ENCODE peak calls at places on chromosome 21, in seven cellular contexts. I, M, L, T, W, E and D are unnamed samples.

GRCh38 chr21:29163381-29164115 is 33.1 kb downstream of the MAP3K7CL start:
- DNase-seq in E (no peak), L (no peak), T (no peak), W (no peak), I (no peak), M (no peak), D (no peak)

GRCh38 chr21:15444118-15444960 is 285.4 kb upstream of the USP25 start:
- DNase-seq in T (no peak), E (peak; percentile 98), W (no peak), I (no peak), L (no peak), M (no peak), D (peak; percentile 65)

GRCh38 chr21:32728455-32729237 is 833 bp upstream of the SYNJ1 start:
- DNase-seq in I (no peak), L (no peak), T (no peak), E (no peak), W (no peak), M (no peak), D (no peak)

GRCh38 chr21:24045775-24046215 is 1561.5 kb downstream of the MRPL39 start:
- DNase-seq in E (no peak), W (no peak), I (no peak), M (peak; percentile 30), T (no peak), L (no peak), D (no peak)

GRCh38 chr21:37119421-37120218 is 46.6 kb downstream of the TTC3 start:
- DNase-seq in E (peak; percentile 12), L (no peak), M (no peak), I (no peak), T (no peak), W (no peak), D (no peak)

GRCh38 chr21:21921410-21922232 is 923.4 kb downstream of the NCAM2 start:
- DNase-seq in E (no peak), I (no peak), T (no peak), W (no peak), L (peak; percentile 10), M (peak; percentile 16), D (peak; percentile 29)

GRCh38 chr21:28811860-28812259 is 180.8 kb downstream of the LTN1 start:
- DNase-seq in T (no peak), L (no peak), W (no peak), E (no peak), I (no peak), M (no peak), D (no peak)

GRCh38 chr21:45972353-45972715 is 9.2 kb upstream of the COL6A1 start:
- DNase-seq in I (no peak), L (no peak), T (no peak), E (no peak), W (no peak), M (peak; percentile 51), D (no peak)

GRCh38 chr21:46351476-46352155 is 27.7 kb downstream of the PCNT start:
- DNase-seq in W (no peak), M (no peak), T (no peak), L (no peak), E (no peak), I (no peak), D (peak; percentile 82)

GRCh38 chr21:36055551-36055950 is 4.8 kb downstream of the SETD4 start:
- DNase-seq in E (no peak), W (no peak), I (no peak), L (no peak), T (no peak), M (no peak), D (no peak)

GRCh38 chr21:14259669-14260458 is 43.9 kb downstream of the RBM11 start:
- DNase-seq in M (peak; percentile 44), I (peak; percentile 10), T (no peak), E (peak; percentile 39), W (no peak), L (peak; percentile 26), D (peak; percentile 33)

GRCh38 chr21:29943885-29944284 is 4.1 kb upstream of the GRIK1 start:
- DNase-seq in T (no peak), L (no peak), I (no peak), M (peak; percentile 4), E (no peak), W (no peak), D (peak; percentile 36)

GRCh38 chr21:29867796-29868195 is 72.0 kb downstream of the GRIK1 start:
- DNase-seq in M (no peak), I (no peak), W (no peak), T (no peak), E (no peak), L (no peak), D (no peak)

GRCh38 chr21:26087223-26087918 is 83.2 kb downstream of the APP start:
- DNase-seq in T (no peak), W (no peak), I (no peak), L (no peak), E (no peak), M (no peak), D (no peak)

GRCh38 chr21:46307625-46308024 is 16.0 kb downstream of the C21orf58 start:
- DNase-seq in W (no peak), I (no peak), M (no peak), E (no peak), T (no peak), L (no peak), D (no peak)

GRCh38 chr21:45990049-45990711 is 8.6 kb downstream of the COL6A1 start:
- DNase-seq in E (no peak), I (no peak), W (no peak), M (no peak), T (no peak), L (no peak), D (no peak)

GRCh38 chr21:46295996-46296752 is 10.0 kb downstream of the YBEY start:
- DNase-seq in E (peak; percentile 91), L (peak; percentile 68), T (no peak), W (no peak), I (no peak), M (no peak), D (no peak)

GRCh38 chr21:14050121-14050520 is 160.6 kb downstream of the LIPI start:
- DNase-seq in E (no peak), M (no peak), T (no peak), I (no peak), L (no peak), W (no peak), D (no peak)

GRCh38 chr21:33115586-33116541 is 45.9 kb downstream of the OLIG1 start:
- DNase-seq in E (no peak), W (no peak), T (no peak), L (no peak), M (no peak), I (no peak), D (no peak)

GRCh38 chr21:29077651-29078090 is 4.2 kb upstream of the CCT8 start:
- DNase-seq in M (no peak), W (no peak), I (no peak), E (no peak), T (peak; percentile 45), L (no peak), D (no peak)

DNA sequence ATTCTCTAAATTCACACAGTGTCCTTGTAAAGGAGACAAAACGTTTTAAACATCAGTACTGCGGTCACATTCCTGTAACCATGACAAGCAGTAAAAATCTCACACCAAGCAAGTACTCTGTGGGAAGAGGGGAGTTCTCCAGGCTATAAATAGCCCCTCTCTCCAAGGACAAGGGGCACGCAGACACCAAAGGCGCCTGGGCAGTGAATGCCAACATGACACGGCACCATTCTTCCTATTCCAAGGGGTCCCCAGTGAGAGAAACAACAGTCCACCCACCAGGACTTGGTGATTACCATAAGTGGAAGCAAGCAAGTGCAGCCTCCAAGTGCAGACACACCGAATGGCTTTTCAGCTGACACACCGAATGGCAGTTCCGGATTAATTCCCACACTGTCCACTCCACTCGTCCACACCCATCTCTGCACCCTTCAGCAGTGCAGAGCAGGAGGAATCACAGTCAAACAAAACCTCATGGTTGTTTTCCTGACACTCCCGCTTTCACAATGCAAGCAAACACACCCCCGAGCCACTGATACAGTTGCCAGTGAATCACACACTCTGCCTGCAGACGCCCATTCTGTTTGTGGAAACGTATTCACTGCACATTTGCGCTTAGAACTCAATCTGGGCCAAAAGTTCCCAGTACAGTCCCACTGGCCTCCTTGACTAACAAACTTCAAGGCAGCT is 1.8 kb downstream of the PTTG1IP start:
- DNase-seq in T (no peak), L (no peak), E (peak; percentile 71), W (no peak), M (no peak), I (no peak), D (peak; percentile 25)
- TF ChIP-seq JUND in T (no peak), L (no peak), E (no peak), W (no peak), M (no peak), I (no peak), D (no peak)

DNA sequence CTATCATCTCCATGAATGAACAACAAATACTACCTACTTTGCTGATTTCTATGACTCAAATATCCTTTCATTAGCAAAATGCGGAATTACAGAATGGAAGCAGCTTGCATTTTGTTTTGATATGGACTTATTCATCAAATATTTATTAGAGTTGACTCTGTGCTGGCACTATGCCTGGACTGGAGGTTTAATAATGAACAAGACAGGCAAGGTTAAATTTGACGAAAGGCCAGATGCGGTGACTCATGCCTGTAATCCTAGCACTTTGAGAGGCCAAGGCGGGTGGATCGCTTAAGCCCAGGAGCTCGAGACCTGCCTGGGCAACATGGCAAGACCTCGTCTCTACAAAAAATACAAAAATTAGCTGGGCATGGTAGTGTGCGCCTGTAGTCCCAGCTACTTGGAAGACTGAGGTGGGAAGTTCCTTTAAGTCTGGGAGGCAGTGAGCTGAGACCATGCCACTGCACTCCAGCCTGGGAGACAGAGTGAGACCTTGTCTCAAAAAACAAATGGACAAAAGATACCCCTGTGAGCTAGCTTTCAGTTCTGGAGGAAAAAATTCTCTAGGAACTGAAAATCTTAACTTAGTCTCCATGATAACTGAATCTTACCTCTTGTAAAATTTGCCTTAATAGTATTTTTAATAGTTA is 29.3 kb upstream of the SOD1 start:
- DNase-seq in M (no peak), L (no peak), T (no peak), E (peak; percentile 3), I (peak; percentile 75), W (no peak), D (no peak)
- TF ChIP-seq JUND in M (peak; percentile 87), L (no peak), T (no peak), E (no peak), I (peak; percentile 80), W (no peak), D (no peak)

GRCh38 chr21:34990842-34991241 is 58.3 kb downstream of the RUNX1 start:
- DNase-seq in M (no peak), E (peak; percentile 43), T (no peak), I (no peak), W (no peak), L (no peak), D (no peak)
- TF ChIP-seq JUND in M (no peak), E (no peak), T (no peak), I (no peak), W (no peak), L (no peak), D (no peak)

GRCh38 chr21:31310750-31311149 is 33.3 kb downstream of the TIAM1 start:
- DNase-seq in T (no peak), I (no peak), M (no peak), W (no peak), E (no peak), L (no peak), D (peak; percentile 72)

GRCh38 chr21:31317688-31318087 is 26.4 kb downstream of the TIAM1 start:
- DNase-seq in E (no peak), W (no peak), L (no peak), I (no peak), M (no peak), T (no peak), D (no peak)

GRCh38 chr21:31318971-31319370 is 25.1 kb downstream of the TIAM1 start:
- DNase-seq in E (no peak), W (no peak), M (no peak), L (no peak), I (no peak), T (no peak), D (no peak)

GRCh38 chr21:31316072-31316471 is 28.0 kb downstream of the TIAM1 start:
- DNase-seq in M (no peak), L (no peak), T (no peak), E (no peak), W (no peak), I (no peak), D (no peak)

GRCh38 chr21:31316488-31317169 is 27.4 kb downstream of the TIAM1 start:
- DNase-seq in E (no peak), L (no peak), T (no peak), M (no peak), I (peak; percentile 91), W (no peak), D (no peak)
- TF ChIP-seq JUND in E (no peak), L (no peak), T (no peak), M (no peak), I (peak; percentile 92), W (no peak), D (no peak)